ENCODE peak calls at places on chromosome 1, in ten cellular contexts. S is stimulated activated CD4-positive, alpha-beta T cell treated with anti-CD3 and anti-CD28 coated beads, Interleukin-1b, Interleukin-23, amount 100 ng/mL, for 48 hours; U is substantia nigra; K is NCI-H524; F is skeletal muscle cell; G is C1 segment of cervical spinal cord; P is hypothalamus; J is HFF-Myc; V is myocyte; Z is adrenal gland. M is an unnamed sample.
A peak's percentile ranks its signal among the peaks of the same experiment; 100 is the strongest.

GRCh38 chr1:68673771-68674170 is 176.9 kb upstream of the DEPDC1 start:
- DNase-seq in S (no peak), U (no peak), K (no peak), F (no peak), G (no peak), P (no peak), J (no peak), V (no peak), Z (no peak), M (no peak)

GRCh38 chr1:25754421-25755195 is 45.4 kb upstream of the SELENON start:
- DNase-seq in S (peak; percentile 22), U (no peak), K (no peak), F (no peak), G (peak; percentile 48), P (no peak), J (no peak), V (no peak), Z (no peak), M (no peak)

GRCh38 chr1:115469703-115470476 is 131.8 kb upstream of the NGF start:
- DNase-seq in S (peak; percentile 8), U (no peak), K (no peak), F (no peak), G (no peak), P (no peak), J (no peak), V (peak; percentile 39), Z (peak; percentile 39), M (peak; percentile 5)

GRCh38 chr1:152878042-152878441 is at the start of gene SMCP:
- DNase-seq in S (peak; percentile 33), U (no peak), K (no peak), F (no peak), G (no peak), P (no peak), J (no peak), V (no peak), Z (no peak), M (no peak)

GRCh38 chr1:109370712-109371270 is 26.9 kb downstream of the SORT1 start:
- DNase-seq in S (no peak), U (no peak), K (no peak), F (peak; percentile 91), G (no peak), P (no peak), J (peak; percentile 66), V (peak; percentile 94), Z (no peak), M (no peak)

GRCh38 chr1:65072845-65073244 is 75.2 kb upstream of the AK4 start:
- DNase-seq in S (no peak), U (no peak), K (no peak), F (no peak), G (peak; percentile 21), P (no peak), J (no peak), V (no peak), Z (no peak), M (no peak)

GRCh38 chr1:161200421-161200991 is 1.7 kb upstream of the ADAMTS4 start:
- DNase-seq in S (no peak), U (peak; percentile 48), K (no peak), F (no peak), G (peak; percentile 6), P (peak; percentile 43), J (no peak), V (no peak), Z (peak; percentile 19), M (peak; percentile 23)

GRCh38 chr1:117828206-117828605 is 101.2 kb downstream of the GDAP2 start:
- DNase-seq in S (no peak), U (no peak), K (no peak), F (peak; percentile 84), G (no peak), P (no peak), J (no peak), V (no peak), Z (no peak), M (no peak)

GRCh38 chr1:109796484-109797305 is 33.0 kb upstream of the EPS8L3 start:
- DNase-seq in S (no peak), U (no peak), K (no peak), F (no peak), G (no peak), P (no peak), J (no peak), V (no peak), Z (no peak), M (no peak)

GRCh38 chr1:18861082-18861481 is 1.6 kb upstream of the TAS1R2 start:
- DNase-seq in S (no peak), U (no peak), K (no peak), F (no peak), G (no peak), P (no peak), J (no peak), V (no peak), Z (no peak), M (no peak)

GRCh38 chr1:44213222-44214112 is at the start of gene DMAP1:
- DNase-seq in S (peak; percentile 87), U (peak; percentile 92), K (peak; percentile 73), F (peak; percentile 36), G (peak; percentile 92), P (peak; percentile 85), J (peak; percentile 63), V (peak; percentile 81), Z (peak; percentile 86), M (peak; percentile 84)

GRCh38 chr1:24754229-24754628 is 9.0 kb downstream of the CLIC4 start:
- DNase-seq in S (no peak), U (no peak), K (no peak), F (no peak), G (no peak), P (no peak), J (no peak), V (no peak), Z (no peak), M (no peak)

GRCh38 chr1:231337043-231337471 is 595 bp downstream of the EXOC8 start:
- DNase-seq in S (no peak), U (no peak), K (no peak), F (no peak), G (no peak), P (no peak), J (no peak), V (no peak), Z (peak; percentile 46), M (no peak)

GRCh38 chr1:202770135-202770534 is 38.1 kb downstream of the KDM5B start:
- DNase-seq in S (no peak), U (no peak), K (no peak), F (no peak), G (no peak), P (no peak), J (no peak), V (no peak), Z (no peak), M (no peak)

GRCh38 chr1:54663723-54664122 is 22.1 kb downstream of the MROH7 start:
- DNase-seq in S (no peak), U (no peak), K (no peak), F (no peak), G (no peak), P (no peak), J (no peak), V (no peak), Z (no peak), M (no peak)

GRCh38 chr1:40658895-40659648 is 6.4 kb downstream of the RIMS3 start:
- DNase-seq in S (no peak), U (no peak), K (no peak), F (no peak), G (no peak), P (no peak), J (no peak), V (no peak), Z (no peak), M (no peak)

GRCh38 chr1:175178056-175178455 is 14.5 kb downstream of the KIAA0040 start:
- DNase-seq in S (no peak), U (no peak), K (no peak), F (no peak), G (no peak), P (no peak), J (no peak), V (no peak), Z (no peak), M (no peak)

GRCh38 chr1:48785869-48786268 is 9.2 kb upstream of the BEND5 start:
- DNase-seq in S (no peak), U (no peak), K (no peak), F (no peak), G (no peak), P (no peak), J (no peak), V (no peak), Z (no peak), M (no peak)

GRCh38 chr1:216847385-216848036 is 124.3 kb upstream of the ESRRG start:
- DNase-seq in S (no peak), U (no peak), K (no peak), F (peak; percentile 41), G (no peak), P (no peak), J (no peak), V (peak; percentile 65), Z (no peak), M (no peak)

GRCh38 chr1:171625225-171625624 is 3.2 kb downstream of the MYOCOS start:
- DNase-seq in S (no peak), U (no peak), K (no peak), F (no peak), G (no peak), P (no peak), J (no peak), V (no peak), Z (no peak), M (no peak)

GRCh38 chr1:32992489-32993214 is 28.0 kb upstream of the RNF19B start:
- DNase-seq in S (peak; percentile 78), U (no peak), K (no peak), F (peak; percentile 96), G (no peak), P (no peak), J (peak; percentile 69), V (peak; percentile 99), Z (peak; percentile 66), M (peak; percentile 77)

GRCh38 chr1:181152892-181153633 is 64.6 kb downstream of the IER5 start:
- DNase-seq in S (no peak), U (no peak), K (no peak), F (peak; percentile 86), G (peak; percentile 97), P (no peak), J (no peak), V (peak; percentile 98), Z (peak; percentile 82), M (peak; percentile 52)

GRCh38 chr1:48943826-48944225 is 167.1 kb upstream of the BEND5 start:
- DNase-seq in S (no peak), U (no peak), K (no peak), F (no peak), G (no peak), P (no peak), J (no peak), V (no peak), Z (no peak), M (no peak)

GRCh38 chr1:164630626-164631396 is 71.8 kb downstream of the PBX1 start:
- DNase-seq in S (no peak), U (no peak), K (no peak), F (no peak), G (no peak), P (no peak), J (no peak), V (no peak), Z (no peak), M (no peak)

GRCh38 chr1:87794788-87795614 is 466.3 kb downstream of the LMO4 start:
- DNase-seq in S (no peak), U (no peak), K (no peak), F (peak; percentile 39), G (no peak), P (no peak), J (peak; percentile 61), V (peak; percentile 3), Z (no peak), M (no peak)

GRCh38 chr1:174988539-174988938 is 11.2 kb upstream of the CACYBP start:
- DNase-seq in S (no peak), U (no peak), K (no peak), F (no peak), G (no peak), P (no peak), J (no peak), V (no peak), Z (no peak), M (no peak)

GRCh38 chr1:199243423-199244061 is 604.7 kb downstream of the PTPRC start:
- DNase-seq in S (peak; percentile 71), U (peak; percentile 13), K (no peak), F (no peak), G (no peak), P (peak; percentile 14), J (peak; percentile 26), V (peak; percentile 31), Z (peak; percentile 43), M (no peak)

GRCh38 chr1:954927-955326 is 4.1 kb downstream of the NOC2L start:
- DNase-seq in S (no peak), U (no peak), K (no peak), F (no peak), G (no peak), P (no peak), J (no peak), V (no peak), Z (no peak), M (no peak)